ENCODE peak calls at places on chromosomes 1 and 21, in seven cellular contexts. B is Calu3, F is H9, P is GM12865, C is tibial artery, U is WTC11, R is MCF 10A. H is an unnamed sample.

GRCh38 chr1:205444931-205445652 is 10.8 kb downstream of the BLACAT1 start:
- DNase-seq in R (no peak), U (peak; percentile 84), C (peak; percentile 77), F (peak; percentile 95), B (no peak), P (no peak), H (peak; percentile 98)

GRCh38 chr1:40185951-40186864 is 25.0 kb downstream of the RLF start:
- DNase-seq in B (no peak), C (no peak), F (no peak), P (peak; percentile 91), R (peak; percentile 9), U (no peak), H (no peak)

GRCh38 chr1:167196185-167196584 is 24.5 kb upstream of the POU2F1 start:
- DNase-seq in R (peak; percentile 36), B (no peak), F (no peak), P (no peak), U (no peak), C (no peak), H (no peak)

GRCh38 chr1:195569934-195570333 is 1038.3 kb downstream of the KCNT2 start:
- DNase-seq in P (no peak), C (no peak), U (no peak), F (no peak), R (no peak), B (no peak), H (no peak)

GRCh38 chr1:162663589-162664030 is 31.3 kb downstream of the DDR2 start:
- DNase-seq in F (no peak), B (no peak), C (no peak), U (no peak), P (peak; percentile 40), R (peak; percentile 43), H (no peak)

GRCh38 chr1:226181996-226182714 is 4.4 kb downstream of the ACBD3 start:
- DNase-seq in F (peak; percentile 32), P (peak; percentile 48), C (peak; percentile 68), B (peak; percentile 63), R (peak; percentile 91), U (peak; percentile 17), H (no peak)

GRCh38 chr1:10048601-10049000 is 15.8 kb downstream of the UBE4B start:
- DNase-seq in P (no peak), C (no peak), U (no peak), F (no peak), B (no peak), R (no peak), H (no peak)

GRCh38 chr1:7388488-7389185 is 382.5 kb upstream of the VAMP3 start:
- DNase-seq in C (peak; percentile 70), B (no peak), F (peak; percentile 28), P (no peak), U (no peak), R (peak; percentile 34), H (no peak)

GRCh38 chr21:27722095-27722494 is 755.2 kb upstream of the ADAMTS5 start:
- DNase-seq in P (no peak), U (no peak), F (no peak), C (no peak), R (no peak), B (peak; percentile 40), H (no peak)

GRCh38 chr1:24970399-24970753 is 40.3 kb upstream of the RUNX3 start:
- DNase-seq in C (no peak), U (peak; percentile 52), P (no peak), F (peak; percentile 68), R (peak; percentile 51), B (peak; percentile 28), H (no peak)

GRCh38 chr1:170864238-170864637 is 71.1 kb upstream of the MROH9 start:
- DNase-seq in P (no peak), B (no peak), U (no peak), F (no peak), R (no peak), C (peak; percentile 69), H (no peak)

GRCh38 chr21:46253610-46254124 is 25.1 kb upstream of the LSS start:
- DNase-seq in F (no peak), U (no peak), C (no peak), P (peak; percentile 85), B (no peak), R (no peak), H (no peak)

GRCh38 chr1:5992814-5993552 is 758 bp upstream of the NPHP4 start:
- DNase-seq in R (no peak), F (no peak), P (peak; percentile 32), U (no peak), C (no peak), B (no peak), H (no peak)

GRCh38 chr1:223704921-223705878 is 7.1 kb upstream of the CAPN2 start:
- DNase-seq in U (no peak), B (no peak), P (no peak), R (peak; percentile 53), F (no peak), C (no peak), H (no peak)

GRCh38 chr1:64525116-64525686 is 55.3 kb downstream of the CACHD1 start:
- DNase-seq in F (no peak), U (no peak), P (no peak), B (no peak), R (peak; percentile 24), C (no peak), H (no peak)

GRCh38 chr1:206106328-206107167 is 10.6 kb downstream of the AVPR1B start:
- DNase-seq in U (peak; percentile 86), P (peak; percentile 86), C (peak; percentile 88), B (peak; percentile 87), R (peak; percentile 96), F (peak; percentile 78), H (peak; percentile 72)

GRCh38 chr21:43835861-43836260 is 29.2 kb upstream of the AGPAT3 start:
- DNase-seq in R (no peak), B (no peak), C (no peak), P (no peak), F (no peak), U (no peak), H (no peak)

GRCh38 chr1:32894681-32895080 is 6.5 kb downstream of the TMEM54 start:
- DNase-seq in U (no peak), P (no peak), B (no peak), F (no peak), R (no peak), C (peak; percentile 59), H (no peak)

GRCh38 chr1:32891630-32892029 is 5.3 kb downstream of the HPCA start:
- DNase-seq in C (no peak), B (no peak), F (no peak), U (no peak), P (no peak), R (no peak), H (no peak)

GRCh38 chr1:32892368-32893197 is 6.3 kb downstream of the HPCA start:
- DNase-seq in R (no peak), C (peak; percentile 48), B (peak; percentile 65), U (peak; percentile 92), F (peak; percentile 90), P (peak; percentile 41), H (peak; percentile 79)

GRCh38 chr1:32894019-32894600 is 7.1 kb downstream of the TMEM54 start:
- DNase-seq in R (no peak), P (no peak), C (peak; percentile 62), F (no peak), B (no peak), U (peak; percentile 54), H (no peak)

DNA sequence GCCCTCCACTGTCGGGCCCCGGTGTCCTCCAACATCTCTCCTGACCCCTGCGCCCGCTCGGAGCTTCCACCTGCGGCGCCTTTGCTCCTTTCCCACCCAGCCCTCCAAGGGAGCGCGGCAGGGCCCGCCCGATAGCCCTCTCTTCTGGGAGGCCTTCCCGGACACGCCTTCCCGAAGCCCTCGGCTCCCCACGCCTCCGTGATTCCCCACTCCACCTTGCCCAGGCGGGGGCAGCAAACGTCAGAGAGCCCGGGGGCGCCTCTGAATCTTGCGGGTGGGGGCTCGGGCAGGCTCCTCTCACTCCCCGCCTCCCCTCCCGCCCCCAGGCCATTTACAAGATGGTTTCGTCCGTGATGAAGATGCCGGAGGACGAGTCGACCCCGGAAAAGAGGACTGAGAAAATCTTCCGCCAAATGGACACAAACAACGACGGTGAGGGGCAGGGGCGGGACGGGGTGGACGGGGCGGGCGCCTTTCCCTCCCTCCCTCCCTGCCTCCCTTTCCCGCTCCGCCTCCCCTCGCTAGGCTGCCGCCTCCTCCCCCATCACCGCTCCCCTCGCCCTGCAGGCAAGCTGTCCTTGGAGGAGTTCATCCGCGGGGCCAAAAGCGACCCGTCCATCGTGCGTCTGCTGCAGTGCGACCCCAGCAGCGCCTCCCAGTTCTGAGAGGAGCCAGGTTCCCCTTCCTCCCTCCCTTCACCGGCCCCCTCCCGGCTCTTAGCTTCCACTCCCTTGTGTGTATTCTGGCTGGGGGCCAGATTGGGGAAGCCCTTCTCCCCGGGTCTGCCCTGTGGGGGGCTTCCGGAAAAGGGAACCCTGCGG is 7.1 kb downstream of the HPCA start:
- DNase-seq in C (peak; percentile 69), F (peak; percentile 73), R (no peak), P (no peak), U (peak; percentile 73), B (peak; percentile 42), H (peak; percentile 78)
- TF ChIP-seq CTCF in C (no peak), F (peak; percentile 51), R (no peak), P (no peak), U (no peak), B (peak; percentile 18), H (no peak)

DNA sequence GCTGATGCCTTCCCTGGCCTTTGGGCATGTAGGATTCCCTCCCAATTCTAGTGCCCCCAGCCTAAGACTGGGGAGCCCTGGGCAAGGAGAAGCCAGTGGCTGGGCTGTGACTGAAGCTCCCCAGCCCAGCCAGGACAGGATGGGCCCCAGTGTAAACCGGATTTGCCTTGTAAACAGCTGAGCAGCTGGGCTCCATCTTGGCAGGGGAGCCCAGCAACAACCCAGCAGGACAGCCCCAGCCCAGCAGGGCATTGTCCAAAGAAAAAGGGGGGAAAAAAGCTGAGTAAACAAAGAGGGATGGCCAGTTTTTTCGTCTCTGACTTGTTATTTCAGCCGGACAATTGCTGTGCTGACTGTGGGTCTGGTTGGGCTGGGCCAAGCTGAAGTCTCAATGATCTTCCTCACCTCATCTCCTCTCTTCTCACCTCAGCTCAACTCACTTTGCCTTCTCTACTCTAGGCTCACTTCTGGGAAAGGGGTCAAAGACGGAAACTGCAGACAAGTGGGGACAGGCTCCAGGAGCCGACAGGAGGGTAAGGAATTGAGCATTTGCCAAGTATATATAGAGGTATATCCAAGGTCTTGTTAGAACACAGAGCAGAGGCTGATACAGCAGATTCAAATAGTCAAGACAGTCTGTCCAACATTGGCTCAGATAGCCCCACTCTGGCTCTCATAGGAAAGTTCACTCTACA is 97.7 kb downstream of the TMEM53 start:
- DNase-seq in P (no peak), R (peak; percentile 71), U (peak; percentile 30), F (no peak), C (no peak), B (no peak), H (no peak)
- TF ChIP-seq CTCF in P (no peak), R (no peak), U (no peak), F (no peak), C (no peak), B (no peak), H (no peak)

GRCh38 chr1:203522237-203522636 is 28.3 kb downstream of the OPTC start:
- DNase-seq in U (no peak), P (no peak), C (no peak), B (no peak), R (no peak), F (no peak), H (peak; percentile 93)
- TF ChIP-seq CTCF in U (no peak), P (no peak), C (no peak), B (no peak), R (no peak), F (no peak), H (no peak)

GRCh38 chr1:179601093-179601492 is 9.5 kb downstream of the TDRD5 start:
- DNase-seq in F (no peak), R (no peak), U (no peak), B (no peak), C (no peak), P (no peak), H (no peak)

GRCh38 chr1:179598631-179599030 is 7.0 kb downstream of the TDRD5 start:
- DNase-seq in P (no peak), R (no peak), U (no peak), B (no peak), C (no peak), F (no peak), H (no peak)

GRCh38 chr1:179599623-179600249 is 8.1 kb downstream of the TDRD5 start:
- DNase-seq in P (peak; percentile 21), B (peak; percentile 67), F (no peak), C (no peak), U (no peak), R (peak; percentile 73), H (no peak)
- TF ChIP-seq CTCF in P (no peak), B (peak; percentile 45), F (peak; percentile 61), C (peak; percentile 44), U (peak; percentile 27), R (peak; percentile 52), H (peak; percentile 58)